ENCODE peak calls at places on chromosomes 11 and 22, in five cellular contexts. L, E, S, C and Q are unnamed samples.

GRCh38 chr11:39724404-39724803 is 1735.0 kb downstream of the LRRC4C start:
- DNase-seq in L (peak; percentile 9), C (no peak), E (no peak), S (no peak), Q (no peak)

GRCh38 chr11:57071829-57072228 is 83.1 kb downstream of the OR5AK2 start:
- DNase-seq in L (no peak), S (no peak), C (no peak), E (no peak), Q (no peak)

GRCh38 chr11:43547900-43548381 is 132.6 kb upstream of the HSD17B12 start:
- DNase-seq in C (peak; percentile 67), L (peak; percentile 72), E (peak; percentile 58), S (no peak), Q (no peak)

GRCh38 chr11:721913-722811 is 16.1 kb downstream of the EPS8L2 start:
- DNase-seq in E (no peak), S (no peak), C (no peak), L (peak; percentile 53), Q (no peak)

GRCh38 chr11:113778111-113778910 is 1.3 kb upstream of the CLDN25 start:
- DNase-seq in L (no peak), C (no peak), S (peak; percentile 40), E (no peak), Q (no peak)

GRCh38 chr11:72075109-72075508 is 5.2 kb downstream of the NUMA1 start:
- DNase-seq in E (no peak), L (peak; percentile 58), S (no peak), C (no peak), Q (no peak)

GRCh38 chr11:78731008-78731407 is 156.3 kb upstream of the NARS2 start:
- DNase-seq in S (peak; percentile 9), E (no peak), C (no peak), L (no peak), Q (no peak)

GRCh38 chr11:61541568-61541967 is 33.0 kb downstream of the LRRC10B start:
- DNase-seq in S (no peak), E (peak; percentile 54), L (peak; percentile 80), C (no peak), Q (no peak)

GRCh38 chr11:26931248-26931631 is 62.7 kb upstream of the FIBIN start:
- DNase-seq in C (no peak), E (no peak), S (no peak), L (no peak), Q (no peak)

GRCh38 chr11:111735262-111736116 is 30.7 kb downstream of the PPP2R1B start:
- DNase-seq in C (no peak), E (no peak), L (no peak), S (no peak), Q (no peak)

GRCh38 chr11:15707971-15708370 is 593.2 kb downstream of the INSC start:
- DNase-seq in C (no peak), E (peak; percentile 12), L (peak; percentile 11), S (no peak), Q (no peak)

GRCh38 chr22:25700996-25701815 is 40.8 kb upstream of the MYO18B start:
- DNase-seq in E (no peak), L (no peak), C (no peak), S (no peak), Q (no peak)

GRCh38 chr11:11081786-11082185 is 223.9 kb upstream of the ZBED5 start:
- DNase-seq in C (no peak), S (no peak), L (peak; percentile 27), E (no peak), Q (no peak)

GRCh38 chr11:112215621-112216020 is 10.6 kb upstream of the PTS start:
- DNase-seq in S (no peak), L (no peak), C (no peak), E (no peak), Q (no peak)

GRCh38 chr22:41596776-41597634 is 7.4 kb upstream of the PMM1 start:
- DNase-seq in S (peak; percentile 39), L (peak; percentile 87), C (peak; percentile 87), E (peak; percentile 79), Q (no peak)

GRCh38 chr11:134976540-134976939 is 564.5 kb upstream of the B3GAT1 start:
- DNase-seq in L (no peak), S (no peak), C (peak; percentile 33), E (no peak), Q (no peak)

GRCh38 chr11:40403321-40403720 is 1056.1 kb downstream of the LRRC4C start:
- DNase-seq in L (no peak), C (no peak), E (no peak), S (no peak), Q (no peak)

GRCh38 chr11:59968395-59968783 is 4.6 kb downstream of the OOSP4A start:
- DNase-seq in S (no peak), E (no peak), L (no peak), C (no peak), Q (no peak)

GRCh38 chr22:20531404-20532181 is 24.2 kb downstream of the MED15 start:
- DNase-seq in E (peak; percentile 23), S (peak; percentile 39), L (peak; percentile 68), C (no peak), Q (no peak)

GRCh38 chr11:6633422-6634408 is 14.5 kb upstream of the TPP1 start:
- DNase-seq in C (no peak), E (no peak), L (no peak), S (no peak), Q (no peak)

GRCh38 chr11:8531312-8531711 is 62.7 kb downstream of the STK33 start:
- DNase-seq in S (no peak), E (no peak), L (peak; percentile 21), C (no peak), Q (no peak)

GRCh38 chr22:49046546-49047305 is 780.9 kb downstream of the BRD1 start:
- DNase-seq in E (peak; percentile 90), L (no peak), S (peak; percentile 50), C (peak; percentile 89), Q (no peak)

DNA sequence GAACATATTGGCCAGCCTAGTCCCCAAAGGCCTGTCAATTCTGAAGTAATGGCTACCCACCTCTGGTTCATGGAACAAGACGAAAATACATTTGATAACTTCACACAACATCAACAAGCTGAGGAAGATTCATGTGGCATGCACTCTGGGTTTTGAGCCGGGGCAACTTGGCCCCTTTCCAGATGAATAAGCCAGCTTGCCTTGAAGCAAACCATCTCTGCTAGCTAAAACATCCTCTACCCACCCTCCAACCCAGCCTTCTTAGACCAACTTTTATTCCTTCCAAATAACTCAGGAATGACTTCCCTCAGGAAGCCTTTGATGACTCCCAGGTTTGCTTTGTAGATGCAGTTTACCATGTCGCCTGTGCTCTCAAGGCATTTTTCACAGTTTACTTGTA is 94.4 kb downstream of the SLC1A2 start:
- DNase-seq in S (no peak), E (no peak), C (no peak), L (no peak), Q (no peak)
- TF ChIP-seq CREB1 in S (no peak), E (no peak), C (no peak), L (no peak), Q (no peak)

DNA sequence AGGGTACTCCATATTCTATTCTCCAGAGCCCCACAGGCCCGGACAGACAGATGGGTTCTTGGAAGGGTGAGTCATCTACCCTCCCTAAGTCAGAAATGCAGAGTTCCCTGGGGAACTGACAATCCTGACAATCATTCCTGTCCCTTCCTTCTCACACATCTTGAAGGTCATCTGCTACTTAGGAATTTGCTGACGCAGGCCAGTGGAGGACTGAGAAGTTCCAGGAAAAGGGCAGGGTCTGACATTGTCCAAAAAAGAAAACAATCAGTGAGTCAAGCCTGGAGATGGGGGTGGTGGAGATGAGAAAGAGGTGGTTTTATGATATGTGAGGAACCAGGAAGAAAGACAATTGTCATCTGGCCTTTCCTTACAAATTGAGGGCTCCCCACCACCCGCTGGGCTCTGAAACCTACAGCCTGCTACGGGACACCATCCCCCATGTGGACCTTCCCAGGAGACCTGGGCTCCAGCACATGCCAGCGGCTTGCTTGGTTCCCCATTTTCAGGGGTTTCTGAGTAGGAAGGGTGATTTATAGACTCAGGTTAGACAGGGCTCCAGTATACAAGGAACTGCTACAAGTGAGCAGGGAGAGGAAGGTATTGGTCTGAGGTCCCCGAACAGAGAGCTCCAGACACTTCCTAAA is 12.9 kb downstream of the CD59 start:
- DNase-seq in S (no peak), L (no peak), E (no peak), C (no peak), Q (no peak)
- TF ChIP-seq CREB1 in S (no peak), L (no peak), E (no peak), C (no peak), Q (no peak)

DNA sequence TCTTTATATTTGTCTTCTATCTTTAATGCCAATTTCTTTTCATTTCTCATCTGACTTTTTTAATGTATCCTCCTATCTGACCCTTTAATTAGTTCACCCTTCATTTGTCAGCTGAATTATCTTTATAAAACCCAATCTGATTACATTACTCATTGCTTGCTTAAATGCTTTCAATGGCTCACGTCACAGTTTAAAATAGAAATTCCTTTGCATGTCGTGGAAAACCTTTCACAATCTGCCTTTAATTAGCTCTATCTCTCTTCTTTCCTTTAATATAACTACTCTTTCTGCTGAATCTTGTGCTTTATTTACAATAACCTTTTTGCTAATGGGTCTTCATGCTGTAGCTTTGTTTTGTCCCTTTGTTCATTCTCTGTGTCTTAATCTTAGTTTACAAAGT is 125.7 kb downstream of the DYNC2H1 start:
- DNase-seq in E (no peak), C (no peak), L (no peak), S (no peak), Q (no peak)
- TF ChIP-seq CREB1 in E (no peak), C (no peak), L (no peak), S (no peak), Q (no peak)

DNA sequence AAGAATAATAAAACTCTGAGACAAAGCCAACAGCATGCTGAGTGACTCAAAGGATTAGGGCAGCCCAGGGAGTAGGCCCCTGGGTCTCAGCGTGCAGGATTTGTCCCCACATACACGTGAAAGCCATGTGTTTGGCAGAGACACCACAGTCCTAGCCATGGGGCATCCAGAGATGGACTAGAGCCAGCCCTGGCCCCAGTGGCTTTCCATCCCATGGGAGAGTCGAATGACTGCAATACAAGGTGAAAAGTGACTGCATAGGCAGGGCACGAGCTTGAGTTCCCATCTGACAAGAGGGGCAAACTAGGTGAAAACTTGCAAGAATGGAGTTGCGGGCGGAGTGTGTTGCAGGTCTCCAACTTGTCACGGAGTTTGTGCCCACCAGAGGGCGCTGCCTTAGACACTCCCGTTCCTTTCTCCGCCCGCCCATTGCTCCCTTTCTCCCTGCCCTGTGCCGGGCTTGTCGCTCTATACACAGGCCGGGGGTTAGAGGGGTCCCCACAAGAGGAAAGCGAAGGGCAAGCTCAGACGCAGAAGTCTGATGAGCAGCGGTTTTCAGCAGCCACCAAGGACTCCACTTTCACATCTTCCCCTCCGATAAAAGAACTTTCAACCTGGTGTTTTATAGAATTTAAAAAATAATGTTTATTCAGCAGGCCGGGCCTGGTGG is 24.2 kb downstream of the TSKU start:
- DNase-seq in S (peak; percentile 68), L (peak; percentile 97), E (peak; percentile 95), C (peak; percentile 98), Q (no peak)
- TF ChIP-seq CREB1 in S (no peak), L (no peak), E (no peak), C (peak; percentile 57), Q (no peak)